ENCODE peak calls at places on chromosomes 2 and 18, in seven cellular contexts. One of them, this sample, is unnamed.

GRCh38 chr2:219551863-219552381 is 8.1 kb downstream of the TMEM198 start:
- DNase-seq in DMS79: peak
- DNase-seq in stimulated activated CD4-positive, alpha-beta T cell treated with anti-CD3 and anti-CD28 coated beads, Interleukin-1b, Interleukin-23, amount 100 ng/mL, for 24 hours: no peak
- DNase-seq in AG08395: no peak
- DNase-seq in effector CD4-positive, alpha-beta T cell: no peak
- DNase-seq in GM04503: no peak
- DNase-seq in choroid plexus epithelial cell: peak
- DNase-seq in this sample: no peak

GRCh38 chr2:231050018-231050901 is 6.4 kb upstream of the PSMD1 start:
- DNase-seq in DMS79: no peak
- DNase-seq in stimulated activated CD4-positive, alpha-beta T cell treated with anti-CD3 and anti-CD28 coated beads, Interleukin-1b, Interleukin-23, amount 100 ng/mL, for 24 hours: no peak
- DNase-seq in AG08395: no peak
- DNase-seq in effector CD4-positive, alpha-beta T cell: no peak
- DNase-seq in GM04503: no peak
- DNase-seq in choroid plexus epithelial cell: no peak
- DNase-seq in this sample: no peak

GRCh38 chr2:152861349-152861942 is 143.0 kb downstream of the ARL6IP6 start:
- DNase-seq in DMS79: no peak
- DNase-seq in stimulated activated CD4-positive, alpha-beta T cell treated with anti-CD3 and anti-CD28 coated beads, Interleukin-1b, Interleukin-23, amount 100 ng/mL, for 24 hours: no peak
- DNase-seq in AG08395: peak
- DNase-seq in effector CD4-positive, alpha-beta T cell: no peak
- DNase-seq in GM04503: no peak
- DNase-seq in choroid plexus epithelial cell: peak
- DNase-seq in this sample: no peak

GRCh38 chr2:189341077-189341476 is 100.2 kb upstream of the WDR75 start:
- DNase-seq in DMS79: no peak
- DNase-seq in stimulated activated CD4-positive, alpha-beta T cell treated with anti-CD3 and anti-CD28 coated beads, Interleukin-1b, Interleukin-23, amount 100 ng/mL, for 24 hours: no peak
- DNase-seq in AG08395: no peak
- DNase-seq in effector CD4-positive, alpha-beta T cell: no peak
- DNase-seq in GM04503: no peak
- DNase-seq in choroid plexus epithelial cell: no peak
- DNase-seq in this sample: no peak

GRCh38 chr2:14517731-14518130 is 114.8 kb upstream of the LRATD1 start:
- DNase-seq in DMS79: no peak
- DNase-seq in stimulated activated CD4-positive, alpha-beta T cell treated with anti-CD3 and anti-CD28 coated beads, Interleukin-1b, Interleukin-23, amount 100 ng/mL, for 24 hours: no peak
- DNase-seq in AG08395: peak
- DNase-seq in effector CD4-positive, alpha-beta T cell: no peak
- DNase-seq in GM04503: no peak
- DNase-seq in choroid plexus epithelial cell: no peak
- DNase-seq in this sample: no peak

GRCh38 chr2:226637383-226637782 is 162.2 kb downstream of the IRS1 start:
- DNase-seq in DMS79: no peak
- DNase-seq in stimulated activated CD4-positive, alpha-beta T cell treated with anti-CD3 and anti-CD28 coated beads, Interleukin-1b, Interleukin-23, amount 100 ng/mL, for 24 hours: no peak
- DNase-seq in AG08395: no peak
- DNase-seq in effector CD4-positive, alpha-beta T cell: no peak
- DNase-seq in GM04503: no peak
- DNase-seq in choroid plexus epithelial cell: no peak
- DNase-seq in this sample: no peak

GRCh38 chr2:45888167-45888566 is 236.7 kb downstream of the PRKCE start:
- DNase-seq in DMS79: no peak
- DNase-seq in stimulated activated CD4-positive, alpha-beta T cell treated with anti-CD3 and anti-CD28 coated beads, Interleukin-1b, Interleukin-23, amount 100 ng/mL, for 24 hours: no peak
- DNase-seq in AG08395: peak
- DNase-seq in effector CD4-positive, alpha-beta T cell: no peak
- DNase-seq in GM04503: peak
- DNase-seq in choroid plexus epithelial cell: peak
- DNase-seq in this sample: no peak

GRCh38 chr2:16239296-16239850 is 299.0 kb downstream of the MYCN start:
- DNase-seq in DMS79: no peak
- DNase-seq in stimulated activated CD4-positive, alpha-beta T cell treated with anti-CD3 and anti-CD28 coated beads, Interleukin-1b, Interleukin-23, amount 100 ng/mL, for 24 hours: no peak
- DNase-seq in AG08395: no peak
- DNase-seq in effector CD4-positive, alpha-beta T cell: no peak
- DNase-seq in GM04503: no peak
- DNase-seq in choroid plexus epithelial cell: no peak
- DNase-seq in this sample: no peak

GRCh38 chr2:121810959-121811853 is 55.8 kb downstream of the TSN start:
- DNase-seq in DMS79: peak
- DNase-seq in stimulated activated CD4-positive, alpha-beta T cell treated with anti-CD3 and anti-CD28 coated beads, Interleukin-1b, Interleukin-23, amount 100 ng/mL, for 24 hours: no peak
- DNase-seq in AG08395: peak
- DNase-seq in effector CD4-positive, alpha-beta T cell: no peak
- DNase-seq in GM04503: peak
- DNase-seq in choroid plexus epithelial cell: peak
- DNase-seq in this sample: peak

GRCh38 chr2:121816797-121817196 is 61.3 kb downstream of the TSN start:
- DNase-seq in DMS79: no peak
- DNase-seq in stimulated activated CD4-positive, alpha-beta T cell treated with anti-CD3 and anti-CD28 coated beads, Interleukin-1b, Interleukin-23, amount 100 ng/mL, for 24 hours: no peak
- DNase-seq in AG08395: no peak
- DNase-seq in effector CD4-positive, alpha-beta T cell: no peak
- DNase-seq in GM04503: no peak
- DNase-seq in choroid plexus epithelial cell: no peak
- DNase-seq in this sample: no peak

GRCh38 chr2:37343537-37344434 is 644 bp upstream of the QPCT start:
- DNase-seq in DMS79: no peak
- DNase-seq in stimulated activated CD4-positive, alpha-beta T cell treated with anti-CD3 and anti-CD28 coated beads, Interleukin-1b, Interleukin-23, amount 100 ng/mL, for 24 hours: no peak
- DNase-seq in AG08395: peak
- DNase-seq in effector CD4-positive, alpha-beta T cell: no peak
- DNase-seq in GM04503: no peak
- DNase-seq in choroid plexus epithelial cell: peak
- DNase-seq in this sample: peak

GRCh38 chr2:96945011-96945410 is 41.4 kb downstream of the FAM178B start:
- DNase-seq in DMS79: peak
- DNase-seq in stimulated activated CD4-positive, alpha-beta T cell treated with anti-CD3 and anti-CD28 coated beads, Interleukin-1b, Interleukin-23, amount 100 ng/mL, for 24 hours: no peak
- DNase-seq in AG08395: no peak
- DNase-seq in effector CD4-positive, alpha-beta T cell: no peak
- DNase-seq in GM04503: no peak
- DNase-seq in choroid plexus epithelial cell: no peak
- DNase-seq in this sample: peak

GRCh38 chr2:70596293-70596692 is 42.7 kb upstream of the TGFA start:
- DNase-seq in DMS79: no peak
- DNase-seq in stimulated activated CD4-positive, alpha-beta T cell treated with anti-CD3 and anti-CD28 coated beads, Interleukin-1b, Interleukin-23, amount 100 ng/mL, for 24 hours: no peak
- DNase-seq in AG08395: no peak
- DNase-seq in effector CD4-positive, alpha-beta T cell: no peak
- DNase-seq in GM04503: no peak
- DNase-seq in choroid plexus epithelial cell: no peak
- DNase-seq in this sample: no peak

GRCh38 chr2:84870306-84870705 is 10.6 kb downstream of the TRABD2A start:
- DNase-seq in DMS79: no peak
- DNase-seq in stimulated activated CD4-positive, alpha-beta T cell treated with anti-CD3 and anti-CD28 coated beads, Interleukin-1b, Interleukin-23, amount 100 ng/mL, for 24 hours: no peak
- DNase-seq in AG08395: no peak
- DNase-seq in effector CD4-positive, alpha-beta T cell: no peak
- DNase-seq in GM04503: no peak
- DNase-seq in choroid plexus epithelial cell: no peak
- DNase-seq in this sample: no peak

GRCh38 chr2:186590538-186591441 is 934 bp downstream of the ITGAV start:
- DNase-seq in DMS79: peak
- DNase-seq in stimulated activated CD4-positive, alpha-beta T cell treated with anti-CD3 and anti-CD28 coated beads, Interleukin-1b, Interleukin-23, amount 100 ng/mL, for 24 hours: no peak
- DNase-seq in AG08395: peak
- DNase-seq in effector CD4-positive, alpha-beta T cell: peak
- DNase-seq in GM04503: no peak
- DNase-seq in choroid plexus epithelial cell: peak
- DNase-seq in this sample: no peak

GRCh38 chr2:54076577-54076976 is 38.8 kb upstream of the ACYP2 start:
- DNase-seq in DMS79: no peak
- DNase-seq in stimulated activated CD4-positive, alpha-beta T cell treated with anti-CD3 and anti-CD28 coated beads, Interleukin-1b, Interleukin-23, amount 100 ng/mL, for 24 hours: no peak
- DNase-seq in AG08395: no peak
- DNase-seq in effector CD4-positive, alpha-beta T cell: no peak
- DNase-seq in GM04503: no peak
- DNase-seq in choroid plexus epithelial cell: no peak
- DNase-seq in this sample: no peak

GRCh38 chr2:143171817-143172216 is 42.6 kb downstream of the ARHGAP15 start:
- DNase-seq in DMS79: no peak
- DNase-seq in stimulated activated CD4-positive, alpha-beta T cell treated with anti-CD3 and anti-CD28 coated beads, Interleukin-1b, Interleukin-23, amount 100 ng/mL, for 24 hours: no peak
- DNase-seq in AG08395: no peak
- DNase-seq in effector CD4-positive, alpha-beta T cell: no peak
- DNase-seq in GM04503: no peak
- DNase-seq in choroid plexus epithelial cell: peak
- DNase-seq in this sample: no peak

GRCh38 chr2:208025037-208025813 is at the start of gene PLEKHM3:
- DNase-seq in DMS79: peak
- DNase-seq in stimulated activated CD4-positive, alpha-beta T cell treated with anti-CD3 and anti-CD28 coated beads, Interleukin-1b, Interleukin-23, amount 100 ng/mL, for 24 hours: peak
- DNase-seq in AG08395: peak
- DNase-seq in effector CD4-positive, alpha-beta T cell: peak
- DNase-seq in GM04503: no peak
- DNase-seq in choroid plexus epithelial cell: peak
- DNase-seq in this sample: peak

GRCh38 chr2:105438104-105438929 is 39.5 kb upstream of the FHL2 start:
- DNase-seq in DMS79: no peak
- DNase-seq in stimulated activated CD4-positive, alpha-beta T cell treated with anti-CD3 and anti-CD28 coated beads, Interleukin-1b, Interleukin-23, amount 100 ng/mL, for 24 hours: no peak
- DNase-seq in AG08395: no peak
- DNase-seq in effector CD4-positive, alpha-beta T cell: no peak
- DNase-seq in GM04503: no peak
- DNase-seq in choroid plexus epithelial cell: peak
- DNase-seq in this sample: peak

GRCh38 chr2:152343426-152343825 is 8.5 kb downstream of the FMNL2 start:
- DNase-seq in DMS79: no peak
- DNase-seq in stimulated activated CD4-positive, alpha-beta T cell treated with anti-CD3 and anti-CD28 coated beads, Interleukin-1b, Interleukin-23, amount 100 ng/mL, for 24 hours: no peak
- DNase-seq in AG08395: no peak
- DNase-seq in effector CD4-positive, alpha-beta T cell: no peak
- DNase-seq in GM04503: no peak
- DNase-seq in choroid plexus epithelial cell: no peak
- DNase-seq in this sample: no peak

GRCh38 chr18:57819671-57820460 is 16.8 kb upstream of the ATP8B1 start:
- DNase-seq in DMS79: peak
- DNase-seq in stimulated activated CD4-positive, alpha-beta T cell treated with anti-CD3 and anti-CD28 coated beads, Interleukin-1b, Interleukin-23, amount 100 ng/mL, for 24 hours: no peak
- DNase-seq in AG08395: peak
- DNase-seq in effector CD4-positive, alpha-beta T cell: no peak
- DNase-seq in GM04503: no peak
- DNase-seq in choroid plexus epithelial cell: peak
- DNase-seq in this sample: peak

GRCh38 chr18:23583071-23583865 is 3.0 kb downstream of the NPC1 start:
- DNase-seq in DMS79: no peak
- DNase-seq in stimulated activated CD4-positive, alpha-beta T cell treated with anti-CD3 and anti-CD28 coated beads, Interleukin-1b, Interleukin-23, amount 100 ng/mL, for 24 hours: no peak
- DNase-seq in AG08395: no peak
- DNase-seq in effector CD4-positive, alpha-beta T cell: no peak
- DNase-seq in GM04503: no peak
- DNase-seq in choroid plexus epithelial cell: no peak
- DNase-seq in this sample: no peak

GRCh38 chr2:135664623-135665068 is 77.0 kb upstream of the UBXN4 start:
- DNase-seq in DMS79: no peak
- DNase-seq in stimulated activated CD4-positive, alpha-beta T cell treated with anti-CD3 and anti-CD28 coated beads, Interleukin-1b, Interleukin-23, amount 100 ng/mL, for 24 hours: no peak
- DNase-seq in AG08395: peak
- DNase-seq in effector CD4-positive, alpha-beta T cell: no peak
- DNase-seq in GM04503: peak
- DNase-seq in choroid plexus epithelial cell: peak
- DNase-seq in this sample: no peak

GRCh38 chr2:37905033-37905432 is 20.1 kb upstream of the RMDN2 start:
- DNase-seq in DMS79: no peak
- DNase-seq in stimulated activated CD4-positive, alpha-beta T cell treated with anti-CD3 and anti-CD28 coated beads, Interleukin-1b, Interleukin-23, amount 100 ng/mL, for 24 hours: no peak
- DNase-seq in AG08395: no peak
- DNase-seq in effector CD4-positive, alpha-beta T cell: no peak
- DNase-seq in GM04503: no peak
- DNase-seq in choroid plexus epithelial cell: no peak
- DNase-seq in this sample: no peak

GRCh38 chr2:67485431-67485830 is 88.3 kb downstream of the ETAA1 start:
- DNase-seq in DMS79: no peak
- DNase-seq in stimulated activated CD4-positive, alpha-beta T cell treated with anti-CD3 and anti-CD28 coated beads, Interleukin-1b, Interleukin-23, amount 100 ng/mL, for 24 hours: no peak
- DNase-seq in AG08395: peak
- DNase-seq in effector CD4-positive, alpha-beta T cell: no peak
- DNase-seq in GM04503: peak
- DNase-seq in choroid plexus epithelial cell: peak
- DNase-seq in this sample: no peak